ENCODE peak calls at places on chromosomes 1 and 21, in ten cellular contexts. S is lower lobe of right lung, P is body of pancreas, F is mammary epithelial cell, K is trophoblast cell, N is HCT116, T is iPS DF 6.9, G is right cardiac atrium, A is GM23248, L is hepatocyte. X is an unnamed sample. For H3K27me3, the result is how much of the 10 kb centered on the place peaks cover.

GRCh38 chr1:6358144-6358624 is 35.4 kb downstream of the ACOT7 start:
- DNase-seq in K (peak), S (no peak), P (no peak), F (peak), N (no peak), L (peak), A (peak), T (no peak), G (peak), X (no peak)

GRCh38 chr1:226121587-226122400 is 59.3 kb downstream of the H3-3A start:
- DNase-seq in G (peak), L (peak), F (peak), S (peak), K (no peak), P (peak), T (no peak), A (peak), N (no peak), X (no peak)

GRCh38 chr1:10901091-10901893 is 104.8 kb upstream of the CASZ1 start:
- DNase-seq in T (no peak), A (peak), L (peak), K (peak), N (no peak), S (peak), G (peak), F (peak), P (no peak), X (no peak)

GRCh38 chr1:231413749-231414082 is 8.4 kb downstream of the EGLN1 start:
- DNase-seq in L (no peak), P (no peak), T (no peak), F (no peak), N (no peak), A (no peak), K (no peak), S (no peak), G (no peak), X (no peak)

GRCh38 chr1:185574139-185574835 is 159.9 kb upstream of the HMCN1 start:
- DNase-seq in P (no peak), T (no peak), S (no peak), L (no peak), N (no peak), F (peak), A (peak), K (no peak), G (no peak), X (no peak)

GRCh38 chr1:167199656-167200055 is 21.0 kb upstream of the POU2F1 start:
- DNase-seq in T (no peak), P (no peak), G (no peak), A (no peak), L (no peak), K (peak), S (no peak), F (no peak), N (no peak), X (no peak)

GRCh38 chr1:175002910-175003517 is 3.3 kb downstream of the CACYBP start:
- DNase-seq in K (no peak), S (no peak), F (no peak), P (no peak), L (no peak), A (peak), T (no peak), G (peak), N (no peak), X (no peak)

GRCh38 chr1:25642710-25643109 is 26.1 kb downstream of the MAN1C1 start:
- DNase-seq in N (no peak), K (no peak), S (no peak), F (no peak), L (no peak), P (no peak), G (peak), T (no peak), A (peak), X (no peak)

GRCh38 chr1:7335224-7335879 is 435.7 kb upstream of the VAMP3 start:
- DNase-seq in N (no peak), P (no peak), A (no peak), F (peak), G (no peak), S (no peak), T (no peak), K (no peak), L (no peak), X (no peak)

GRCh38 chr1:172742599-172743500 is 83.9 kb downstream of the FASLG start:
- DNase-seq in A (peak), T (no peak), G (no peak), S (no peak), N (peak), P (no peak), F (peak), K (no peak), L (peak), X (no peak)

GRCh38 chr1:42419449-42419848 is 36.4 kb downstream of the ZMYND12 start:
- DNase-seq in F (no peak), L (peak), G (peak), P (no peak), K (no peak), N (no peak), S (no peak), A (peak), T (no peak), X (no peak)

GRCh38 chr1:219373616-219373935 is 199.9 kb downstream of the LYPLAL1 start:
- DNase-seq in F (no peak), K (no peak), G (no peak), A (no peak), P (no peak), T (no peak), L (no peak), N (no peak), S (no peak), X (no peak)

GRCh38 chr1:157025856-157026255 is 19.7 kb downstream of the ARHGEF11 start:
- DNase-seq in K (no peak), N (no peak), G (no peak), L (no peak), F (no peak), A (peak), S (no peak), P (no peak), T (no peak), X (no peak)

GRCh38 chr1:64757213-64757612 is 12.3 kb downstream of the RAVER2 start:
- DNase-seq in N (no peak), S (no peak), F (no peak), A (peak), G (peak), K (no peak), L (no peak), T (no peak), P (peak), X (no peak)

GRCh38 chr1:228794173-228794572 is 58.9 kb downstream of the RHOU start:
- DNase-seq in F (no peak), K (no peak), S (no peak), G (no peak), A (peak), N (no peak), L (no peak), P (no peak), T (no peak), X (no peak)

GRCh38 chr1:156852414-156852874 is 6.5 kb downstream of the INSRR start:
- DNase-seq in S (no peak), P (peak), T (no peak), G (peak), A (peak), N (no peak), L (no peak), K (no peak), F (no peak), X (no peak)

GRCh38 chr1:87451229-87451900 is 122.7 kb downstream of the LMO4 start:
- DNase-seq in A (peak), P (no peak), K (peak), S (no peak), F (no peak), N (no peak), T (no peak), L (no peak), G (no peak), X (no peak)

GRCh38 chr1:92211166-92211565 is 6.5 kb upstream of the C1orf146 start:
- DNase-seq in N (no peak), L (no peak), K (no peak), S (no peak), A (peak), G (no peak), T (no peak), F (peak), P (no peak), X (no peak)

GRCh38 chr1:75808921-75809320 is 12.2 kb downstream of the MSH4 start:
- DNase-seq in S (no peak), A (no peak), T (no peak), G (no peak), P (no peak), N (no peak), L (no peak), K (no peak), F (no peak), X (no peak)

GRCh38 chr1:26677306-26678115 is 18.3 kb upstream of the ARID1A start:
- DNase-seq in S (peak), N (peak), K (peak), P (peak), A (peak), L (peak), G (peak), T (no peak), F (peak), X (peak)

GRCh38 chr1:109805486-109806180 is 41.9 kb upstream of the EPS8L3 start:
- DNase-seq in T (no peak), F (no peak), L (no peak), S (peak), A (no peak), K (peak), G (peak), P (no peak), N (no peak), X (no peak)

GRCh38 chr1:108053291-108054023 is 88.5 kb upstream of the VAV3 start:
- DNase-seq in L (no peak), P (no peak), G (no peak), K (no peak), T (no peak), N (no peak), F (peak), A (peak), S (no peak), X (no peak)

GRCh38 chr1:43786975-43787374 is 79.6 kb downstream of the ST3GAL3 start:
- DNase-seq in F (no peak), L (peak), A (peak), T (no peak), N (no peak), S (no peak), K (no peak), P (no peak), G (peak), X (no peak)

GRCh38 chr1:236207569-236207968 is 65.2 kb downstream of the GPR137B start:
- DNase-seq in F (no peak), T (no peak), S (no peak), L (no peak), N (no peak), K (no peak), P (no peak), A (no peak), G (no peak), X (no peak)

GRCh38 chr1:108719654-108720435 is 7.1 kb downstream of the FNDC7 start:
- DNase-seq in A (peak), K (peak), F (peak), G (no peak), T (no peak), S (no peak), P (no peak), L (peak), N (peak), X (peak)

GRCh38 chr1:239603530-239603929 is 217.2 kb downstream of the CHRM3 start:
- DNase-seq in A (no peak), K (no peak), N (no peak), L (no peak), F (peak), P (no peak), G (no peak), T (no peak), S (no peak), X (no peak)
- H3K27me3 ChIP-seq in A (under half), K (under half), N (under half), L (under half), F (under half), P (under half), G (under half), T (under half), S (under half), X (under half)

DNA sequence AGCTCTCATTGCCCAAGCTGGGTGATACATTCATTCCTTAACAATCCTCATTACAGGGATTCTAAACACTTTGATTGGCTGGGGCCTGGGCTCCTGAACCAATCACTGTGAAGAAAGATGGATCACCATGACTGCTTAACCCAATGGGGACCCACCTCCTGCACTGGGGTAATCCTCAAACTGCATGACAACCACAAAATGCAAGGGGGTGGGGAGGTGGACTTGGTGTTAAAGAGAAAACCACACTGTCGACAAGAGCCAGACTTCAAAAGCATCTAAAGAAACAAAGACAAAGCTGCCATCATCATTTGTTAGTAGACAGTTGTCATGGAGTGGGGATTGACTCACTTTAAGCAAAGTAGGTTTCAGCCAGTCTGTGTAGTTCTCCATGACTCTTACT is 433.8 kb downstream of the PLPP3 start:
- DNase-seq in T (no peak), S (no peak), A (no peak), F (no peak), G (no peak), K (no peak), L (no peak), N (no peak), P (no peak), X (no peak)
- H3K27ac ChIP-seq in T (no peak), S (no peak), A (no peak), F (no peak), G (no peak), K (no peak), L (no peak), N (no peak), P (no peak), X (no peak)

DNA sequence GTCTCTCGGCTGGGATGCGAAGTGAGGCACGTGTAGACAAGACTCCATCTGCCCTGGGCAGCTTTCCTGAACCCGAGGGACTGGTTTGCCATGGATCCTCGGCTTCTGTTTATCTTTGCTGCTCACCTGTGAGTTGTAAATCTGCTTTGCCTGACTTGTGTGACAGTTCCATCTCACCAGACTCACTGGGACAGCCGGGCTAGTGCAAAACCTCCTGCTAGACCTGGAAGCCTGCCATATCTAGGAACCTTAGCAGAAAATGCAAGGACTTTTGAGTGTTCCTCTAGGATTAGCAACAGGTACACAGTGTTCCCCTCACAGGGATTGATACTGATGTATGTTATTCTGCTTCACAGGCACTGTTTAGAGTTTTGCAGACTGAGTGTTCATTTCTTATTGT is 218.6 kb downstream of the URB2 start:
- DNase-seq in G (no peak), A (no peak), F (peak), S (no peak), L (peak), K (no peak), P (peak), T (no peak), N (no peak), X (no peak)
- H3K4me3 ChIP-seq in G (no peak), A (no peak), F (no peak), S (no peak), L (no peak), K (no peak), P (no peak), T (no peak), N (no peak), X (no peak)

GRCh38 chr1:2625311-2625710 is 7.5 kb downstream of the MMEL1 start:
- DNase-seq in G (no peak), L (no peak), S (no peak), F (no peak), T (no peak), N (no peak), P (no peak), K (no peak), A (no peak), X (no peak)
- H3K27me3 ChIP-seq in G (under half), L (under half), S (under half), F (under half), T (under half), N (under half), P (under half), K (under half), A (under half), X (under half)

GRCh38 chr1:198333744-198334143 is 176.9 kb downstream of the NEK7 start:
- DNase-seq in K (no peak), A (peak), L (no peak), P (no peak), N (no peak), S (no peak), T (no peak), F (peak), G (no peak), X (no peak)

GRCh38 chr1:198337886-198338285 is 181.1 kb downstream of the NEK7 start:
- DNase-seq in A (no peak), F (peak), P (no peak), G (no peak), T (no peak), L (no peak), N (no peak), K (no peak), S (no peak), X (no peak)

GRCh38 chr1:198340139-198340538 is 183.3 kb downstream of the NEK7 start:
- DNase-seq in A (no peak), P (no peak), K (no peak), G (no peak), T (no peak), L (no peak), S (no peak), N (no peak), F (no peak), X (no peak)

GRCh38 chr1:198330982-198331620 is 174.3 kb downstream of the NEK7 start:
- DNase-seq in K (no peak), G (no peak), F (peak), S (no peak), A (peak), L (no peak), T (no peak), P (no peak), N (no peak), X (no peak)

DNA sequence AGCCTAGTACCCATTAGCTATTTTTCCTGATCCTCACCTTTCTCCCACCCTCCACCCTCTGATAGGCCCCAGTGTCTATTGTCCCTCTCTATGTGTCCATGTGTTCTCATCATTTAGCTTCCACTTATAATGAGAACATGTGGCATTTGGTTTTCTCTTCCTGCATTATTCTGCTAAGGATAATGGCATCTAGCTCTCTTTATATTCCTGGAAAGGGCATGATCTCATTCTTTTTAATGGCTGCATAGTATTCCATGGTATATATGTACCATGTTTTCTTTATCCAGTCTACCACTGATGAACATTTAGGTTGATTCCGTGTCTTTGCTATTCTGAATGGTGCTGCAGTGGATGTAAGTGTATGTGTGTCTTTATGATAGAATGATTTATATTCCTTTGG is 178.9 kb downstream of the NEK7 start:
- DNase-seq in S (no peak), F (no peak), P (no peak), T (no peak), K (no peak), A (no peak), N (no peak), G (no peak), L (no peak), X (no peak)
- H3K27ac ChIP-seq in S (no peak), F (no peak), P (no peak), T (no peak), K (no peak), A (no peak), N (no peak), G (no peak), L (no peak), X (no peak)

GRCh38 chr1:180603223-180603849 is 28.5 kb upstream of the XPR1 start:
- DNase-seq in L (no peak), T (no peak), G (peak), S (no peak), N (no peak), A (no peak), P (peak), K (no peak), F (no peak), X (no peak)
- H3K4me3 ChIP-seq in L (no peak), T (no peak), G (no peak), S (no peak), N (no peak), A (no peak), P (no peak), K (no peak), F (no peak), X (no peak)

DNA sequence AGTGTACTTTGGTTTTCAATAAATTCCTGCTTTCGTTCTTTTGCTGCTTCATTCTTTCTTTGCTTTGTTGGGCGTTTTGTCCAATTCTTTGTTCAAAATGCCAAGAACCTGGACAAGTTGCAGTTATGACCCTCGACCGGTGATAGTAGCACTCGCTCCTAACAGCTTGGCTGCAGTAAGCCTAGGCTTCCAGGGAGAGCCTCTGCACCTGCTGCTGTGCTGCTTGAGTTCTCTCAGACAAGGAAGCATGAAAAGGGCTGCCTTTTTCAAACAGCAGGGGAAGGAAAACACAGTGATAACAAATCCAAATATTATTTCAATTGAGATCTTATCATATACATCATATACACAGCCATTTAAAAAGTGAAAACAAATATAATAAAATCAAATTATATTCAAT is 12.8 kb upstream of the RIPK4 start:
- DNase-seq in K (no peak), G (no peak), P (no peak), T (no peak), S (no peak), A (no peak), N (no peak), L (no peak), F (no peak), X (no peak)
- H3K27me3 ChIP-seq in K (under half), G (under half), P (under half), T (under half), S (half or more), A (under half), N (half or more), L (under half), F (under half), X (under half)

GRCh38 chr1:147673816-147674215 is 3.5 kb upstream of the ACP6 start:
- DNase-seq in N (no peak), S (no peak), L (no peak), F (no peak), G (no peak), K (no peak), A (peak), P (no peak), T (no peak), X (no peak)

GRCh38 chr1:147673401-147673800 is 3.1 kb upstream of the ACP6 start:
- DNase-seq in F (no peak), T (no peak), L (no peak), P (no peak), G (no peak), K (no peak), A (peak), N (no peak), S (no peak), X (no peak)

DNA sequence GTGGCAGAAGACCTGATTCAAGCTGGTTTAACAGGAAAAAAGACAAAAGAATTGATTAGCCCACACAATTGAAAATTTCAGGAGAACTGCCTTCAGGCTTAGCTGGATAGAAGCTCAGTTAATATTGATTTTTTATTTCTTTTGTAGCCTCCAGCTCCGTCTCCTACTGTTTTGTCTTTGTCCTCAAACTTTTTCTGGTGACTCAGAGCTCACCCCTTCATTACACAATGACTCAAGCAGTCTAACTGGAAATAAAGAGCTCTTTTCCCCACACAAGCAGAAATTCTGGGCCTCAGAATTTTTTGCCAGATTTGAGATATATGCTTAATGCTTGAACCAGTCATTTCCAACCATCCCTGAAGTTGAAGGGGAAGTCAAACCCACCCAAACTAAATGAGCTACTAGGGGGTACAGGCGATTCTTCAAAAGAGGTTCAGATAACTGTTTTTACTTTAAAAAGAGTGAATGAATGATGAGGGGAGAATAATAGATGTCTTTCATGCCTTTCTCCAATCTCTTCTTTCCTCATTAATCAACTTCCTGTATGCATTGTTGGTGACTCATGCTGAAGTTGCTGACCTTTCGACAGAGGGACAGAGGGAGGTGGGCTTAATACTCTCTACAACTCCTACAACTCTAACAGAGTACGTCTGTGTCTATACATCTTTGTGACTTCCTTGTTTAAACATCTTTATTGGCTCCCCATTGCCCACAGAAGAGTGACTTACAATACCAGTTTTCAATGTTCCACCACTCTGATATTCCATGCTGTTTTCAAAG is 6.2 kb upstream of the ACP6 start:
- DNase-seq in T (no peak), S (no peak), F (peak), N (no peak), L (peak), P (no peak), A (peak), G (no peak), K (no peak), X (no peak)
- H3K27ac ChIP-seq in T (no peak), S (no peak), F (peak), N (no peak), L (peak), P (no peak), A (peak), G (no peak), K (no peak), X (no peak)